ENCODE peak calls at places on chromosomes 2 and 18, in four cellular contexts. G is HFF-Myc, R is MM.1S, A is fibroblast of pulmonary artery. V is an unnamed sample.

GRCh38 chr2:163800889-163801498 is 65.2 kb upstream of the FIGN start:
- DNase-seq in R (no peak), A (peak), G (no peak), V (peak)

GRCh38 chr2:64562148-64562784 is 38.1 kb downstream of the AFTPH start:
- DNase-seq in G (no peak), A (peak), R (peak), V (peak)

GRCh38 chr2:188975497-188976102 is 1.4 kb downstream of the COL3A1 start:
- DNase-seq in G (peak), A (peak), R (no peak), V (no peak)

GRCh38 chr18:12750076-12750707 is 47.4 kb downstream of the PSMG2 start:
- DNase-seq in R (peak), G (no peak), A (peak), V (no peak)

GRCh38 chr2:122531803-122532344 is 776.4 kb downstream of the TSN start:
- DNase-seq in G (no peak), R (no peak), A (peak), V (no peak)

GRCh38 chr18:9952633-9953416 is 39.0 kb downstream of the VAPA start:
- DNase-seq in G (no peak), R (no peak), A (no peak), V (no peak)

GRCh38 chr2:198499539-198499938 is 695.1 kb downstream of the PLCL1 start:
- DNase-seq in A (peak), G (no peak), R (no peak), V (peak)

GRCh38 chr2:74026674-74027294 is 42.1 kb downstream of the TET3 start:
- DNase-seq in A (no peak), G (no peak), R (no peak), V (no peak)

GRCh38 chr18:74446178-74446577 is 10.9 kb downstream of the DIPK1C start:
- DNase-seq in A (no peak), R (no peak), G (no peak), V (no peak)

GRCh38 chr2:32825291-32825712 is 121.5 kb upstream of the LTBP1 start:
- DNase-seq in A (peak), R (no peak), G (no peak), V (no peak)

GRCh38 chr2:216490061-216490460 is 8.6 kb upstream of the RPL37A start:
- DNase-seq in A (peak), R (no peak), G (no peak), V (peak)

GRCh38 chr2:23007836-23008235 is 377.1 kb upstream of the KLHL29 start:
- DNase-seq in G (no peak), R (no peak), A (no peak), V (no peak)

GRCh38 chr18:23033079-23033478 is 100.0 kb downstream of the RBBP8 start:
- DNase-seq in A (no peak), R (no peak), G (no peak), V (no peak)

GRCh38 chr18:3653263-3653858 is 203.4 kb downstream of the TGIF1 start:
- DNase-seq in R (no peak), G (no peak), A (no peak), V (no peak)

GRCh38 chr2:217940261-217941220 is 62.3 kb downstream of the TNS1 start:
- DNase-seq in G (no peak), A (no peak), R (no peak), V (no peak)

GRCh38 chr2:235314371-235314915 is 179.4 kb upstream of the AGAP1 start:
- DNase-seq in R (no peak), A (no peak), G (no peak), V (no peak)

GRCh38 chr2:39513641-39514094 is 76.6 kb upstream of the MAP4K3 start:
- DNase-seq in R (no peak), A (peak), G (peak), V (peak)

GRCh38 chr2:24269270-24269669 is 91.1 kb downstream of the ITSN2 start:
- DNase-seq in A (no peak), R (no peak), G (no peak), V (no peak)

GRCh38 chr2:16739778-16740581 is 74.3 kb upstream of the CYRIA start:
- DNase-seq in G (no peak), R (no peak), A (no peak), V (no peak)

GRCh38 chr2:231549446-231550239 is 19.4 kb upstream of the NMUR1 start:
- DNase-seq in A (no peak), G (no peak), R (no peak), V (no peak)

GRCh38 chr2:231545105-231545902 is 15.1 kb upstream of the NMUR1 start:
- DNase-seq in A (peak), R (peak), G (no peak), V (peak)

GRCh38 chr2:231547315-231548110 is 17.3 kb upstream of the NMUR1 start:
- DNase-seq in R (no peak), G (no peak), A (no peak), V (no peak)

GRCh38 chr2:231548752-231549151 is 18.5 kb upstream of the NMUR1 start:
- DNase-seq in G (no peak), A (no peak), R (no peak), V (no peak)

GRCh38 chr2:231546014-231546413 is 15.8 kb upstream of the NMUR1 start:
- DNase-seq in G (no peak), A (no peak), R (no peak), V (no peak)
- H3K4me3 ChIP-seq in G (no peak), A (no peak), R (no peak), V (no peak)

GRCh38 chr2:45575881-45576280 is 35.2 kb downstream of the SRBD1 start:
- DNase-seq in R (no peak), A (no peak), G (no peak), V (no peak)
- H3K4me3 ChIP-seq in R (no peak), A (no peak), G (no peak), V (no peak)

GRCh38 chr2:210226186-210226585 is 939 bp upstream of the ACADL start:
- DNase-seq in A (no peak), R (no peak), G (no peak), V (no peak)
- H3K4me3 ChIP-seq in A (no peak), R (no peak), G (no peak), V (no peak)

GRCh38 chr2:173126819-173127218 is 51.2 kb downstream of the MAP3K20 start:
- DNase-seq in G (no peak), R (peak), A (peak), V (peak)

GRCh38 chr2:173132531-173132930 is 56.9 kb downstream of the MAP3K20 start:
- DNase-seq in R (no peak), G (no peak), A (no peak), V (no peak)

GRCh38 chr2:173134703-173135102 is 59.1 kb downstream of the MAP3K20 start:
- DNase-seq in G (no peak), A (no peak), R (no peak), V (no peak)

GRCh38 chr2:173136067-173136466 is 60.4 kb downstream of the MAP3K20 start:
- DNase-seq in G (no peak), R (no peak), A (no peak), V (no peak)

DNA sequence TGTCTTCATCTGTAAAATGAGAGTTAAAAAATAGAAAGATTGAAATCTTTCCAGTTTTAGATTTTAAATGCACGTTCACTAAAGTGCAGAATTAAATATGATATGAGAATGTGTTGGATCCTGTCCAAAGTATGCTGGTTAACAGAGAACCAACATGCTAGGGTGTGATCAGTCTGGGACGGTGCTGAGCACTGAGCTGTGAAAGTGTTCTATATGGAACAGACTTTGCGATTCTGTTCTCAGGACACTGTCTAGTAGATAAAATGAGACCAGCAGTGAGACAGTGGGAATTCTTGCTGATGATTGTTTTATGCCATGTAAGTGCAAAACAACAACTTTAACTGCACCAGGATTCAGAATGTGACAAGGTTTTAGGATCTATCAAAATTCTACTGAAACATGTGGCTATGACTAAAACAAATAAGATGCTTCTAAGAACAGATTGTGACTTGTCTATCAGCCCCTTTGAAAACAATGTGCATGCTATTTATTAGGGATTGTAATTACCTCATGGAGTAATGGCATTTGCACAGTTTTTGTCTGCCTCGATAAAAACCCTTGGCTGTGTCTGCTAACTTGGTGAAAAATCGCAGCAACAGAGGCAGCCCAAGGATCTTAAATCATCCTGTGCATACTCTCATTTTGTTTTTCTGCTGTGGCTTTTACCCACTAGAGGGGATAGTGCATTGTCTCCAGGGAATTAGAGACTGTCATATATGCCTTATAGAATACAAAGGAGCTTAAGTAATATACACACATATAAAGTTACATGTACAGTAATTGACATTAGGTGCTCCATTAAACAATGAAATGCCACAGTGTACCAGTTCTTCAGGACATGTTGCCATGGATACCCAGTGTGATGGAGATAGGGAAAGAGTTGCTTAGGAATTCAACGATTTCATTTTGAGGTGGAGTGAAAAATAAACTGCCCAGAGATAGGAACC is 55.1 kb downstream of the MAP3K20 start:
- DNase-seq in R (no peak), A (no peak), G (no peak), V (no peak)
- H3K4me3 ChIP-seq in R (no peak), A (no peak), G (no peak), V (no peak)

GRCh38 chr2:105904938-105905337 is 160.2 kb downstream of the NCK2 start:
- DNase-seq in R (no peak), G (no peak), A (no peak), V (no peak)
- H3K4me3 ChIP-seq in R (no peak), G (no peak), A (no peak), V (no peak)

GRCh38 chr18:28114472-28114871 is 62.5 kb downstream of the CDH2 start:
- DNase-seq in G (no peak), R (no peak), A (peak), V (peak)
- H3K4me3 ChIP-seq in G (no peak), R (no peak), A (no peak), V (no peak)

V was measured in astrocyte of the cerebellum.